ENCODE peak calls at places on chromosome 12, in five cellular contexts. One of them, this sample, is unnamed.

GRCh38 chr12:87509233-87509820 is 519.9 kb downstream of the C12orf50 start:
- DNase-seq in lower lobe of right lung: no peak
- DNase-seq in tibial artery: no peak
- DNase-seq in bronchial epithelial cell: peak
- DNase-seq in astrocyte of the spinal cord: peak
- DNase-seq in this sample: no peak

GRCh38 chr12:71731439-71732356 is 23.0 kb upstream of the RAB21 start:
- DNase-seq in tibial artery: no peak
- DNase-seq in bronchial epithelial cell: no peak
- DNase-seq in lower lobe of right lung: no peak
- DNase-seq in astrocyte of the spinal cord: peak
- DNase-seq in this sample: peak

GRCh38 chr12:87760943-87761342 is 268.3 kb downstream of the C12orf50 start:
- DNase-seq in bronchial epithelial cell: no peak
- DNase-seq in lower lobe of right lung: no peak
- DNase-seq in tibial artery: no peak
- DNase-seq in astrocyte of the spinal cord: peak
- DNase-seq in this sample: no peak

GRCh38 chr12:65867428-65867827 is 43.1 kb downstream of the HMGA2 start:
- DNase-seq in lower lobe of right lung: no peak
- DNase-seq in bronchial epithelial cell: peak
- DNase-seq in tibial artery: no peak
- DNase-seq in astrocyte of the spinal cord: peak
- DNase-seq in this sample: no peak

GRCh38 chr12:111304642-111305071 is 64.2 kb downstream of the PHETA1 start:
- DNase-seq in tibial artery: no peak
- DNase-seq in lower lobe of right lung: no peak
- DNase-seq in astrocyte of the spinal cord: peak
- DNase-seq in bronchial epithelial cell: no peak
- DNase-seq in this sample: no peak

GRCh38 chr12:19826988-19827550 is 387.8 kb downstream of the AEBP2 start:
- DNase-seq in astrocyte of the spinal cord: no peak
- DNase-seq in tibial artery: no peak
- DNase-seq in bronchial epithelial cell: peak
- DNase-seq in lower lobe of right lung: no peak
- DNase-seq in this sample: no peak

GRCh38 chr12:124700810-124701594 is 133.6 kb upstream of the NCOR2 start:
- DNase-seq in lower lobe of right lung: peak
- DNase-seq in bronchial epithelial cell: peak
- DNase-seq in astrocyte of the spinal cord: peak
- DNase-seq in tibial artery: no peak
- DNase-seq in this sample: peak

GRCh38 chr12:98162906-98163678 is 352.3 kb upstream of the TMPO start:
- DNase-seq in lower lobe of right lung: no peak
- DNase-seq in bronchial epithelial cell: no peak
- DNase-seq in tibial artery: no peak
- DNase-seq in astrocyte of the spinal cord: no peak
- DNase-seq in this sample: no peak

GRCh38 chr12:5078423-5078822 is 34.7 kb downstream of the KCNA5 start:
- DNase-seq in tibial artery: peak
- DNase-seq in lower lobe of right lung: no peak
- DNase-seq in bronchial epithelial cell: no peak
- DNase-seq in astrocyte of the spinal cord: no peak
- DNase-seq in this sample: no peak

GRCh38 chr12:67798763-67799162 is 150.2 kb downstream of the DYRK2 start:
- DNase-seq in tibial artery: no peak
- DNase-seq in astrocyte of the spinal cord: no peak
- DNase-seq in lower lobe of right lung: no peak
- DNase-seq in bronchial epithelial cell: no peak
- DNase-seq in this sample: no peak

GRCh38 chr12:109277899-109278762 is 31.0 kb downstream of the FOXN4 start:
- DNase-seq in astrocyte of the spinal cord: no peak
- DNase-seq in lower lobe of right lung: no peak
- DNase-seq in bronchial epithelial cell: peak
- DNase-seq in tibial artery: no peak
- DNase-seq in this sample: no peak

GRCh38 chr12:75323663-75324062 is 6.5 kb downstream of the CAPS2 start:
- DNase-seq in astrocyte of the spinal cord: no peak
- DNase-seq in tibial artery: no peak
- DNase-seq in lower lobe of right lung: no peak
- DNase-seq in bronchial epithelial cell: peak
- DNase-seq in this sample: no peak

GRCh38 chr12:80825506-80825905 is 108.8 kb downstream of the MYF5 start:
- DNase-seq in lower lobe of right lung: no peak
- DNase-seq in bronchial epithelial cell: no peak
- DNase-seq in astrocyte of the spinal cord: no peak
- DNase-seq in tibial artery: no peak
- DNase-seq in this sample: no peak

GRCh38 chr12:131159660-131160059 is 206.0 kb downstream of the ADGRD1 start:
- DNase-seq in astrocyte of the spinal cord: no peak
- DNase-seq in tibial artery: no peak
- DNase-seq in bronchial epithelial cell: no peak
- DNase-seq in lower lobe of right lung: no peak
- DNase-seq in this sample: no peak

GRCh38 chr12:110073049-110073831 is 24.9 kb upstream of the C12orf76 start:
- DNase-seq in lower lobe of right lung: peak
- DNase-seq in astrocyte of the spinal cord: no peak
- DNase-seq in bronchial epithelial cell: no peak
- DNase-seq in tibial artery: peak
- DNase-seq in this sample: no peak

GRCh38 chr12:96034631-96035282 is 630 bp downstream of the LTA4H start:
- DNase-seq in lower lobe of right lung: peak
- DNase-seq in astrocyte of the spinal cord: peak
- DNase-seq in bronchial epithelial cell: peak
- DNase-seq in tibial artery: peak
- DNase-seq in this sample: peak

GRCh38 chr12:65930114-65930828 is 106.0 kb downstream of the HMGA2 start:
- DNase-seq in lower lobe of right lung: no peak
- DNase-seq in tibial artery: no peak
- DNase-seq in bronchial epithelial cell: no peak
- DNase-seq in astrocyte of the spinal cord: no peak
- DNase-seq in this sample: no peak

GRCh38 chr12:107238276-107238675 is 144.9 kb upstream of the CRY1 start:
- DNase-seq in astrocyte of the spinal cord: peak
- DNase-seq in lower lobe of right lung: no peak
- DNase-seq in bronchial epithelial cell: peak
- DNase-seq in tibial artery: no peak
- DNase-seq in this sample: no peak

GRCh38 chr12:19946549-19946948 is 421.8 kb upstream of the PDE3A start:
- DNase-seq in bronchial epithelial cell: peak
- DNase-seq in astrocyte of the spinal cord: peak
- DNase-seq in tibial artery: no peak
- DNase-seq in lower lobe of right lung: no peak
- DNase-seq in this sample: no peak

GRCh38 chr12:64625243-64626077 is 15.2 kb downstream of the RASSF3 start:
- DNase-seq in bronchial epithelial cell: peak
- DNase-seq in astrocyte of the spinal cord: peak
- DNase-seq in tibial artery: peak
- DNase-seq in lower lobe of right lung: no peak
- DNase-seq in this sample: peak

GRCh38 chr12:74538491-74539258 is 1.0 kb downstream of the ATXN7L3B start:
- DNase-seq in lower lobe of right lung: no peak
- DNase-seq in bronchial epithelial cell: no peak
- DNase-seq in astrocyte of the spinal cord: no peak
- DNase-seq in tibial artery: no peak
- DNase-seq in this sample: no peak

GRCh38 chr12:118259079-118259478 is 113.6 kb downstream of the TAOK3 start:
- DNase-seq in astrocyte of the spinal cord: peak
- DNase-seq in bronchial epithelial cell: no peak
- DNase-seq in tibial artery: no peak
- DNase-seq in lower lobe of right lung: no peak
- DNase-seq in this sample: no peak

GRCh38 chr12:138898-139534 is 72.4 kb downstream of the IQSEC3 start:
- DNase-seq in lower lobe of right lung: peak
- DNase-seq in tibial artery: no peak
- DNase-seq in bronchial epithelial cell: no peak
- DNase-seq in astrocyte of the spinal cord: no peak
- DNase-seq in this sample: no peak

GRCh38 chr12:34292736-34293625 is 270.7 kb downstream of the ALG10 start:
- DNase-seq in lower lobe of right lung: peak
- DNase-seq in bronchial epithelial cell: no peak
- DNase-seq in astrocyte of the spinal cord: no peak
- DNase-seq in tibial artery: peak
- DNase-seq in this sample: no peak

GRCh38 chr12:96720363-96720705 is 186.7 kb upstream of the NEDD1 start:
- DNase-seq in lower lobe of right lung: no peak
- DNase-seq in astrocyte of the spinal cord: no peak
- DNase-seq in bronchial epithelial cell: no peak
- DNase-seq in tibial artery: no peak
- DNase-seq in this sample: peak

GRCh38 chr12:24848941-24849477 is 99.9 kb downstream of the BCAT1 start:
- DNase-seq in lower lobe of right lung: no peak
- DNase-seq in tibial artery: no peak
- DNase-seq in astrocyte of the spinal cord: no peak
- DNase-seq in bronchial epithelial cell: no peak
- DNase-seq in this sample: no peak

GRCh38 chr12:109291531-109292341 is 17.3 kb downstream of the FOXN4 start:
- DNase-seq in bronchial epithelial cell: no peak
- DNase-seq in astrocyte of the spinal cord: peak
- DNase-seq in tibial artery: peak
- DNase-seq in lower lobe of right lung: no peak
- DNase-seq in this sample: no peak

GRCh38 chr12:117344716-117345115 is 16.7 kb downstream of the NOS1 start:
- DNase-seq in lower lobe of right lung: no peak
- DNase-seq in tibial artery: no peak
- DNase-seq in bronchial epithelial cell: peak
- DNase-seq in astrocyte of the spinal cord: no peak
- DNase-seq in this sample: no peak

GRCh38 chr12:3252416-3252815 is 175.2 kb downstream of the TSPAN9 start:
- DNase-seq in lower lobe of right lung: peak
- DNase-seq in astrocyte of the spinal cord: peak
- DNase-seq in tibial artery: peak
- DNase-seq in bronchial epithelial cell: no peak
- DNase-seq in this sample: no peak

GRCh38 chr12:107818984-107819383 is 44.5 kb downstream of the ASCL4 start:
- DNase-seq in astrocyte of the spinal cord: peak
- DNase-seq in lower lobe of right lung: no peak
- DNase-seq in tibial artery: peak
- DNase-seq in bronchial epithelial cell: peak
- DNase-seq in this sample: no peak

GRCh38 chr12:110199360-110200123 is 75.4 kb downstream of the IFT81 start:
- DNase-seq in lower lobe of right lung: no peak
- DNase-seq in astrocyte of the spinal cord: peak
- DNase-seq in tibial artery: no peak
- DNase-seq in bronchial epithelial cell: peak
- DNase-seq in this sample: peak

GRCh38 chr12:105930612-105931011 is 208.1 kb downstream of the NUAK1 start:
- DNase-seq in bronchial epithelial cell: no peak
- DNase-seq in lower lobe of right lung: no peak
- DNase-seq in astrocyte of the spinal cord: no peak
- DNase-seq in tibial artery: no peak
- DNase-seq in this sample: no peak

GRCh38 chr12:68332726-68333630 is 816 bp upstream of the MDM1 start:
- DNase-seq in lower lobe of right lung: no peak
- DNase-seq in astrocyte of the spinal cord: no peak
- DNase-seq in tibial artery: no peak
- DNase-seq in bronchial epithelial cell: no peak
- DNase-seq in this sample: no peak

DNA sequence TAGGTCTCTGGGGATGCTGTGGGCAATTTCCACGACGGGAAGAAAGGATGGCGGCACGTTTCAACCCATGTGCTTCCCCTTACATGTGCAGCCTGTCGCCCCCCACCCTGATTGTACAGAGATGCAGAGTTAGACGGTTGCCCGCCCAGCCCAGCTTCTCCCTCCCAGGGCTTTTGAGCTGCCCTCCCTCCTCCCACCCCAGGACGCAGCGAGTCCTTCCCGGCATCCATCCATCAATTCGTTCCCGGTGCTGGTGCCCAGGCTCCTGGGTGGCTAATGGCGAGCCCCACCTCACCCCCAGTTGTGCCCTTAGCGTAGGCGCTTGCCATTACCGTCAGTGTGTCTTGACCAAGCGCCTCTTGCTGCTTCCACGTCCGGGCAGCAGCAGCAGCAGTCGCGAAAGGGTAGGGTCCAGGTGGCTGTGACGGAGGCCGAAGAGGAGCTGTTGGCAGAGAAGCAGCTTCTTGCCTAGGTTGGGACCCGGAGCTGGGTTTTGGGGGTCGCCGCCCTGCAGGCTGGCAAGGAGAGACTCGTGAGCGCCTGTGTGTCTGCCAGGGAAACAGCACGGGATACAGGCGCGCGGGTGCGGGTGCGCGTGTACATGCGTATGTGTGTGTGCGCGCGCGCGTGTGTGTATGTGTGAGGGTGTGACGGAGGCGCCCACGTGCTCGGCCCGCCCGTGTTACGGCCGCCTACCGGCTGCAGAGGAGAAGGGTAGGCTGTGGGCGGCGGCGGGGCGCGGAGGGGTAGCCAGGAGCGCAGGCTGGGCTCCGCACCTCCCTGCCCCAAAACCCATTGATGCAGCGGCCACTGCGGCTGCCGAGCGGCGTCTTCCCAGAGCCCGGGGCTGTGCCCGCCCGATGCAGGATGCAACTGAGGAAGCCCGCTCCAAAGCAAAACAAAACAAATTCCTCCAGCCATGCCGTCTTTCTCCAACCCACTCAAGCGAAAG is at the start of gene SLC6A15:
- DNase-seq in bronchial epithelial cell: peak
- DNase-seq in tibial artery: peak
- DNase-seq in lower lobe of right lung: peak
- DNase-seq in astrocyte of the spinal cord: peak
- DNase-seq in this sample: peak
- H3K4me3 ChIP-seq in bronchial epithelial cell: peak
- H3K4me3 ChIP-seq in tibial artery: peak
- H3K4me3 ChIP-seq in lower lobe of right lung: peak
- H3K4me3 ChIP-seq in astrocyte of the spinal cord: peak
- H3K4me3 ChIP-seq in this sample: peak

GRCh38 chr12:6700646-6701051 is at the start of gene PIANP:
- DNase-seq in tibial artery: no peak
- DNase-seq in astrocyte of the spinal cord: no peak
- DNase-seq in lower lobe of right lung: no peak
- DNase-seq in bronchial epithelial cell: no peak
- DNase-seq in this sample: no peak
- H3K4me3 ChIP-seq in tibial artery: peak
- H3K4me3 ChIP-seq in astrocyte of the spinal cord: peak
- H3K4me3 ChIP-seq in lower lobe of right lung: peak
- H3K4me3 ChIP-seq in bronchial epithelial cell: peak
- H3K4me3 ChIP-seq in this sample: peak

GRCh38 chr12:48980953-48981756 is 3.0 kb downstream of the WNT1 start:
- DNase-seq in astrocyte of the spinal cord: no peak
- DNase-seq in tibial artery: no peak
- DNase-seq in lower lobe of right lung: peak
- DNase-seq in bronchial epithelial cell: no peak
- DNase-seq in this sample: no peak
- H3K4me3 ChIP-seq in astrocyte of the spinal cord: no peak
- H3K4me3 ChIP-seq in tibial artery: peak
- H3K4me3 ChIP-seq in lower lobe of right lung: peak
- H3K4me3 ChIP-seq in bronchial epithelial cell: no peak
- H3K4me3 ChIP-seq in this sample: peak

DNA sequence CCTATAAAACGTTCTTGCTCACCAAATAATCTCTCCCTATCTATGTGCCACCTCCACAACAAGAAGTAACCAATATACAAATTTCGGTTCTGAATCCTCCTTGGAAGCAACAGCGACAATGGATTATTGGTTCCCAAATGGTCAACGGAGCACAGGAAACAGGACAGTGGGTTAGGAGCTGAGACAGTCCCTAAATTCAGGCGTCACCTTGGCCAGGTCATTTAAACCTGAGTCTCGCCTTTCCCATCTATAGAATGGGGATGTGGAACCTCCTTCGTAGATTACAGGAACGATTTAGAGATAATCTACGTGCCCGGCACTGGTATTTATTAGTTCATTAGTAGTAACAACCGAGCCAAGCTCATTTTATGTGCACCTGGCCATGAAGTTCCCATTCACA is 1.1 kb downstream of the NT5DC3 start:
- DNase-seq in astrocyte of the spinal cord: no peak
- DNase-seq in lower lobe of right lung: no peak
- DNase-seq in tibial artery: no peak
- DNase-seq in bronchial epithelial cell: no peak
- DNase-seq in this sample: no peak
- H3K4me3 ChIP-seq in astrocyte of the spinal cord: peak
- H3K4me3 ChIP-seq in lower lobe of right lung: peak
- H3K4me3 ChIP-seq in tibial artery: peak
- H3K4me3 ChIP-seq in bronchial epithelial cell: peak
- H3K4me3 ChIP-seq in this sample: peak

This sample was measured in SJSA1.